ENCODE peak calls at places on chromosomes 5 and 9, in ten cellular contexts. C is mucosa of descending colon; E is ACHN; U is T-helper 9 cell; J is AG08396; G is H9; O is cardiac fibroblast; S is activated T-helper 9 cell treated with anti-CD3 and anti-CD28 coated beads, Interleukin-2, amount 50 U/mL, for 16 hours; Z is fibroblast of pulmonary artery; I is EL. Y is an unnamed sample.

GRCh38 chr9:6592791-6593190 is 52.7 kb downstream of the GLDC start:
- DNase-seq in G (no peak), Z (no peak), C (no peak), J (no peak), S (no peak), U (no peak), E (no peak), I (no peak), O (no peak), Y (no peak)

GRCh38 chr9:37037137-37037743 is 3.2 kb upstream of the PAX5 start:
- DNase-seq in S (no peak), J (no peak), G (peak), O (no peak), C (peak), U (no peak), Z (no peak), I (no peak), E (no peak), Y (no peak)

GRCh38 chr9:22049411-22049810 is 40.3 kb upstream of the CDKN2B start:
- DNase-seq in Z (peak), G (no peak), C (no peak), O (peak), E (peak), I (peak), U (no peak), J (no peak), S (no peak), Y (peak)

GRCh38 chr5:121497176-121497575 is 354.5 kb upstream of the FTMT start:
- DNase-seq in O (no peak), Z (peak), E (peak), C (no peak), U (no peak), G (no peak), S (no peak), J (no peak), I (peak), Y (peak)

GRCh38 chr9:134136117-134136996 is 475 bp downstream of the WDR5 start:
- DNase-seq in O (peak), G (no peak), U (peak), E (peak), C (no peak), J (peak), I (peak), Z (peak), S (no peak), Y (peak)

GRCh38 chr9:70587143-70587710 is 172.8 kb upstream of the KLF9 start:
- DNase-seq in G (no peak), J (peak), U (no peak), C (no peak), S (no peak), I (peak), O (peak), Z (peak), E (no peak), Y (peak)

GRCh38 chr5:34497031-34497808 is 158.9 kb upstream of the RAI14 start:
- DNase-seq in J (no peak), E (no peak), Z (no peak), C (no peak), O (peak), I (no peak), U (no peak), S (no peak), G (no peak), Y (no peak)

GRCh38 chr5:42858031-42858643 is 46.4 kb upstream of the SELENOP start:
- DNase-seq in I (no peak), U (no peak), Z (peak), J (no peak), C (no peak), S (no peak), E (no peak), G (no peak), O (peak), Y (no peak)

GRCh38 chr5:139273322-139273571 is 20.3 kb upstream of the MATR3 start:
- DNase-seq in G (peak), I (no peak), O (no peak), Z (no peak), E (peak), C (no peak), J (no peak), U (no peak), S (no peak), Y (no peak)

GRCh38 chr9:88531920-88532319 is 3.1 kb upstream of the NXNL2 start:
- DNase-seq in C (no peak), G (peak), S (no peak), O (no peak), J (no peak), Z (no peak), U (no peak), E (peak), I (peak), Y (no peak)

GRCh38 chr5:132952829-132953228 is 10.6 kb downstream of the AFF4 start:
- DNase-seq in U (no peak), G (no peak), E (no peak), J (no peak), O (no peak), S (no peak), I (no peak), C (no peak), Z (no peak), Y (no peak)

GRCh38 chr5:116766470-116766947 is 191.9 kb upstream of the SEMA6A start:
- DNase-seq in U (no peak), J (no peak), O (peak), S (no peak), I (peak), C (no peak), G (no peak), E (peak), Z (peak), Y (peak)

Y was measured in iris pigment epithelial cell.